ENCODE peak calls at places on chromosomes 5 and 9, in seven cellular contexts. J is mesendoderm, G is IMR-90, E is H9, Y is trophoblast cell, N is mesenchymal stem cell, L is neuronal stem cell. X is an unnamed sample.

GRCh38 chr5:111513175-111513520 is 813 bp upstream of the STARD4 start:
- DNase-seq in Y (no peak), N (no peak), L (no peak), J (no peak), G (no peak), E (no peak), X (no peak)

GRCh38 chr5:42216904-42217303 is 206.3 kb upstream of the GHR start:
- DNase-seq in G (no peak), J (no peak), L (no peak), Y (no peak), E (no peak), N (no peak), X (no peak)

GRCh38 chr9:86005253-86005775 is 64.4 kb downstream of the NAA35 start:
- DNase-seq in N (no peak), J (no peak), Y (no peak), G (no peak), L (no peak), E (no peak), X (no peak)

GRCh38 chr5:179792612-179793469 is 945 bp upstream of the LTC4S start:
- DNase-seq in N (no peak), L (no peak), Y (no peak), E (no peak), G (no peak), J (no peak), X (no peak)

GRCh38 chr5:158414333-158414762 is 555.4 kb upstream of the CLINT1 start:
- DNase-seq in N (no peak), G (no peak), J (no peak), E (no peak), L (no peak), Y (no peak), X (no peak)

GRCh38 chr5:157180374-157181264 is at the start of gene ITK:
- DNase-seq in N (no peak), E (no peak), J (no peak), G (no peak), Y (no peak), L (no peak), X (no peak)

GRCh38 chr5:175092691-175093090 is 351.3 kb downstream of the DRD1 start:
- DNase-seq in G (no peak), J (peak; percentile 46), N (no peak), L (no peak), Y (no peak), E (no peak), X (no peak)

GRCh38 chr5:147393866-147394265 is 116.0 kb downstream of the DPYSL3 start:
- DNase-seq in Y (no peak), J (peak; percentile 46), G (no peak), E (peak; percentile 58), N (no peak), L (no peak), X (peak; percentile 97)

GRCh38 chr5:154369682-154370081 is 76.1 kb upstream of the SAP30L start:
- DNase-seq in E (no peak), N (peak; percentile 32), L (no peak), J (peak; percentile 67), Y (no peak), G (peak; percentile 36), X (no peak)

GRCh38 chr9:121744002-121744686 is 92.7 kb downstream of the DAB2IP start:
- DNase-seq in L (no peak), E (peak; percentile 67), Y (peak; percentile 77), G (peak; percentile 43), N (peak; percentile 60), J (peak; percentile 78), X (no peak)

GRCh38 chr5:159430361-159431018 is 100.2 kb upstream of the IL12B start:
- DNase-seq in E (no peak), J (no peak), N (no peak), G (no peak), Y (no peak), L (no peak), X (no peak)

GRCh38 chr9:92206490-92206889 is 87.0 kb downstream of the IARS1 start:
- DNase-seq in J (no peak), L (no peak), G (peak; percentile 59), Y (no peak), N (peak; percentile 81), E (no peak), X (no peak)

GRCh38 chr9:129359871-129360536 is 181.9 kb upstream of the IER5L start:
- DNase-seq in L (no peak), J (no peak), E (no peak), G (no peak), Y (no peak), N (no peak), X (no peak)

GRCh38 chr5:173963107-173963506 is 25.9 kb upstream of the C5orf47 start:
- DNase-seq in L (no peak), N (peak; percentile 33), G (peak; percentile 75), E (no peak), J (no peak), Y (no peak), X (no peak)

GRCh38 chr9:120893585-120893857 is 16.5 kb upstream of the PHF19 start:
- DNase-seq in J (no peak), N (peak; percentile 78), L (no peak), Y (no peak), G (peak; percentile 73), E (no peak), X (no peak)

GRCh38 chr5:140295414-140295813 is 7.5 kb downstream of the PFDN1 start:
- DNase-seq in Y (peak; percentile 89), G (peak; percentile 99), J (peak; percentile 57), N (peak; percentile 94), E (no peak), L (no peak), X (no peak)

GRCh38 chr9:137243626-137244485 is 2.8 kb downstream of the TUBB4B start:
- DNase-seq in N (peak; percentile 46), J (peak; percentile 70), L (no peak), G (no peak), Y (peak; percentile 50), E (no peak), X (peak; percentile 50)
- H4K8ac ChIP-seq in N (no peak overlapping the region), J (no peak overlapping the region), L (no peak overlapping the region), G (no peak overlapping the region), Y (no peak overlapping the region), E (no peak overlapping the region), X (no peak overlapping the region)

DNA sequence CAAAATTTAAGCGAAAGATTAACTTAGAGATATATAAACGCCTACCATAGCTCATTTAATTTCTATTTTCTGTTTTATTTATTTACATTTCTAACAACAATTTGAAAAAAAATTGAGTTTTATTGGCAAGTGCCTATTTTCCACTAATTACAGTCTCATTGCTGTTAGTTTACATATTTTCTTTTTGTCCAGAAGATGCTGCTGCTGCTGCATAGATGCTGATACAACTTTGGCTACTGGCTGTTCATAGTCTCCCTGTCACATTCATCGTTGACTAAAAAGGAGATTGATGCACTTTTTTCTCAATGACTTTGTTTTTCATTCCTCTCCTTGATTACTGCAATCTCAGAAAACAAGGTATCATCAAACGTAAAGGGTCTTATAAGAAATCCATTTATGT is 235.4 kb downstream of the CDH9 start:
- DNase-seq in Y (no peak), G (no peak), J (no peak), E (no peak), L (no peak), N (no peak), X (no peak)
- H4K8ac ChIP-seq in Y (no peak overlapping the region), G (no peak overlapping the region), J (no peak overlapping the region), E (no peak overlapping the region), L (no peak overlapping the region), N (no peak overlapping the region), X (no peak overlapping the region)

DNA sequence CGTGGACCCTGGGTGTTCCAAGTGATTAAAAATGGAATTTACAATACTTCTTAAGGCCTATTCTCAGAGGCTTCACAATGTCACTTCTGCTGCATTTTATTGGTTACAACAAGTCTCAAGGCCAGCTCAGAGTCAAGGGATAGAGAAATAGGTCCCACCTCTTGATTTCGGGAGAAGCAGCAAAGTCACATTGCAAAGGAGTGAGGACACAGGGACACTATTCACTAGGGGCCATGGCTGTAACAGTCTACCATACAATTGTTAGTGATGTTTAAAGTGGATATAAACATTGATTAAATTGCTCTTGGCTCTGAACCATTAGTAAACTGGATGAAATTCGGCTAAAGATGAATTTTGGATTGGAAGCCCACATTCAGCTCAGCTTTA is 21.7 kb upstream of the CMBL start:
- DNase-seq in J (no peak), G (no peak), E (no peak), N (no peak), Y (no peak), L (no peak), X (no peak)
- H4K8ac ChIP-seq in J (no peak overlapping the region), G (peak overlapping the region; percentile 2), E (no peak overlapping the region), N (no peak overlapping the region), Y (no peak overlapping the region), L (no peak overlapping the region), X (no peak overlapping the region)

GRCh38 chr9:134466869-134467616 is 140.8 kb downstream of the RXRA start:
- DNase-seq in N (no peak), G (no peak), Y (no peak), E (no peak), J (no peak), L (no peak), X (no peak)
- H4K8ac ChIP-seq in N (no peak overlapping the region), G (no peak overlapping the region), Y (no peak overlapping the region), E (no peak overlapping the region), J (no peak overlapping the region), L (no peak overlapping the region), X (no peak overlapping the region)

DNA sequence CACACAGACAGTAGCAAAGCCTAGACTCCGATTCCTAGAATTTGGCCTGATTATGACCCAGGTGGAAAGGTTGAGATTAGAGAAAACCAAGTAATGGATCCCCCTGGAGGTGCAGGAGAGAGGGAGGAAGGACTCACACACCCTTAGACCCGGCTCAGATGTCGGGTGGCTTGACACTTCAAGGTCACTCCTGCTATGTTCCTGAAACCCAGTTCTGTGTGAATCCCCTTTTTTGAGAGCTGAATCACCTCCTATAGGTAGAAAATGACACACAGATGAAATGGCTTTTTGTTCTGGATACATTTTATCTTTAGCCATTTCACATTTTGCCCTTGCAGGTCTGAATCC is 192.8 kb downstream of the ARRDC3 start:
- DNase-seq in J (no peak), Y (no peak), G (no peak), L (no peak), E (no peak), N (no peak), X (no peak)
- H4K8ac ChIP-seq in J (no peak overlapping the region), Y (no peak overlapping the region), G (peak overlapping the region; percentile 48), L (no peak overlapping the region), E (no peak overlapping the region), N (peak overlapping the region; percentile 89), X (no peak overlapping the region)

GRCh38 chr5:51829691-51830090 is 446.4 kb downstream of the ISL1 start:
- DNase-seq in J (no peak), E (no peak), Y (no peak), L (no peak), N (no peak), G (no peak), X (no peak)
- H4K8ac ChIP-seq in J (no peak overlapping the region), E (no peak overlapping the region), Y (no peak overlapping the region), L (no peak overlapping the region), N (no peak overlapping the region), G (no peak overlapping the region), X (no peak overlapping the region)

DNA sequence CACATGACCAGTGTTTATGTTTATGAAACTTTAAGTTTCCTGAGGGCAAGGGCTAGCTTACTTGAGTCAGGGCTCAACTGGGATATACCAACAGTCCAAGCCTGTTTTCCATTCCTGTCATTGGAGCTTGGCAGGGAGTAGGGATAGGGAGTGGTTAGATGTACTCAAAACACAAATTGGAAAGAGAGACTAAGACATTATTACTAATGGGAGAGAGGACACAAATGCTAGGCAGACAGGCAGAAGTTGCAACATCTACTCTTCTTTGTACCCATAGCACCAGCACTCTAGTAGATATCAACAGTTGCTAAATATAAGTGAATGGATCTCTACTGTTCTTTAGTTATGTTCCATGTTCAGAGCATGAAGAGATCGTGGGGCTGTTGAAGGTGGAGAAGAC is 62.8 kb downstream of the NPR3 start:
- DNase-seq in E (no peak), G (no peak), N (no peak), Y (no peak), L (no peak), J (no peak), X (no peak)
- H4K8ac ChIP-seq in E (no peak overlapping the region), G (no peak overlapping the region), N (no peak overlapping the region), Y (no peak overlapping the region), L (no peak overlapping the region), J (no peak overlapping the region), X (no peak overlapping the region)